ENCODE peak calls at places on chromosomes 2 and 18, in nine cellular contexts. One of them, this sample, is unnamed.
A peak's percentile ranks its signal among the peaks of the same experiment; 100 is the strongest.

GRCh38 chr2:68203587-68203986 is 45.9 kb downstream of the PNO1 start:
- DNase-seq in tibial artery: no peak
- DNase-seq in stromal cell of bone marrow: no peak
- DNase-seq in osteocyte: no peak
- DNase-seq in activated T-cell treated with anti-CD3 and anti-CD28 coated beads for 1 hour: no peak
- DNase-seq in cardiac septum: no peak
- DNase-seq in NCI-H1105: no peak
- DNase-seq in NCI-H1930: no peak
- DNase-seq in NAMALWA: peak; percentile 77
- DNase-seq in this sample: no peak

GRCh38 chr2:47050762-47051161 is 104.3 kb downstream of the STPG4 start:
- DNase-seq in tibial artery: no peak
- DNase-seq in stromal cell of bone marrow: no peak
- DNase-seq in osteocyte: no peak
- DNase-seq in activated T-cell treated with anti-CD3 and anti-CD28 coated beads for 1 hour: no peak
- DNase-seq in cardiac septum: no peak
- DNase-seq in NCI-H1105: no peak
- DNase-seq in NCI-H1930: no peak
- DNase-seq in NAMALWA: no peak
- DNase-seq in this sample: no peak

GRCh38 chr2:197008229-197008628 is 81.7 kb upstream of the PGAP1 start:
- DNase-seq in tibial artery: no peak
- DNase-seq in stromal cell of bone marrow: no peak
- DNase-seq in osteocyte: no peak
- DNase-seq in activated T-cell treated with anti-CD3 and anti-CD28 coated beads for 1 hour: no peak
- DNase-seq in cardiac septum: no peak
- DNase-seq in NCI-H1105: no peak
- DNase-seq in NCI-H1930: no peak
- DNase-seq in NAMALWA: no peak
- DNase-seq in this sample: no peak

GRCh38 chr2:157336137-157336721 is 10.6 kb upstream of the ERMN start:
- DNase-seq in tibial artery: peak; percentile 23
- DNase-seq in stromal cell of bone marrow: no peak
- DNase-seq in osteocyte: no peak
- DNase-seq in activated T-cell treated with anti-CD3 and anti-CD28 coated beads for 1 hour: peak; percentile 39
- DNase-seq in cardiac septum: no peak
- DNase-seq in NCI-H1105: no peak
- DNase-seq in NCI-H1930: peak; percentile 12
- DNase-seq in NAMALWA: peak; percentile 67
- DNase-seq in this sample: peak; percentile 37

GRCh38 chr18:49487711-49488310 is 777 bp upstream of the C18orf32 start:
- DNase-seq in tibial artery: no peak
- DNase-seq in stromal cell of bone marrow: no peak
- DNase-seq in osteocyte: peak; percentile 51
- DNase-seq in activated T-cell treated with anti-CD3 and anti-CD28 coated beads for 1 hour: no peak
- DNase-seq in cardiac septum: no peak
- DNase-seq in NCI-H1105: no peak
- DNase-seq in NCI-H1930: no peak
- DNase-seq in NAMALWA: peak; percentile 59
- DNase-seq in this sample: no peak

GRCh38 chr2:8488001-8488738 is 193.7 kb upstream of the ID2 start:
- DNase-seq in tibial artery: no peak
- DNase-seq in stromal cell of bone marrow: no peak
- DNase-seq in osteocyte: no peak
- DNase-seq in activated T-cell treated with anti-CD3 and anti-CD28 coated beads for 1 hour: peak; percentile 25
- DNase-seq in cardiac septum: no peak
- DNase-seq in NCI-H1105: no peak
- DNase-seq in NCI-H1930: no peak
- DNase-seq in NAMALWA: no peak
- DNase-seq in this sample: no peak

GRCh38 chr2:30809938-30810337 is 2.7 kb upstream of the CAPN13 start:
- DNase-seq in tibial artery: no peak
- DNase-seq in stromal cell of bone marrow: no peak
- DNase-seq in osteocyte: no peak
- DNase-seq in activated T-cell treated with anti-CD3 and anti-CD28 coated beads for 1 hour: no peak
- DNase-seq in cardiac septum: no peak
- DNase-seq in NCI-H1105: no peak
- DNase-seq in NCI-H1930: no peak
- DNase-seq in NAMALWA: no peak
- DNase-seq in this sample: no peak

GRCh38 chr18:54812885-54813284 is 15.4 kb upstream of the RAB27B start:
- DNase-seq in tibial artery: no peak
- DNase-seq in stromal cell of bone marrow: no peak
- DNase-seq in osteocyte: no peak
- DNase-seq in activated T-cell treated with anti-CD3 and anti-CD28 coated beads for 1 hour: no peak
- DNase-seq in cardiac septum: no peak
- DNase-seq in NCI-H1105: no peak
- DNase-seq in NCI-H1930: no peak
- DNase-seq in NAMALWA: no peak
- DNase-seq in this sample: no peak

GRCh38 chr2:216596234-216596985 is 36.8 kb upstream of the IGFBP2 start:
- DNase-seq in tibial artery: no peak
- DNase-seq in stromal cell of bone marrow: no peak
- DNase-seq in osteocyte: peak; percentile 91
- DNase-seq in activated T-cell treated with anti-CD3 and anti-CD28 coated beads for 1 hour: no peak
- DNase-seq in cardiac septum: peak; percentile 50
- DNase-seq in NCI-H1105: no peak
- DNase-seq in NCI-H1930: no peak
- DNase-seq in NAMALWA: no peak
- DNase-seq in this sample: no peak

GRCh38 chr2:232316382-232317190 is 62.0 kb upstream of the ALPP start:
- DNase-seq in tibial artery: no peak
- DNase-seq in stromal cell of bone marrow: no peak
- DNase-seq in osteocyte: no peak
- DNase-seq in activated T-cell treated with anti-CD3 and anti-CD28 coated beads for 1 hour: no peak
- DNase-seq in cardiac septum: peak; percentile 66
- DNase-seq in NCI-H1105: no peak
- DNase-seq in NCI-H1930: no peak
- DNase-seq in NAMALWA: no peak
- DNase-seq in this sample: no peak

This sample was measured in RCC 7860.